ENCODE peak calls at places on chromosomes 1 and 21, in six cellular contexts. One of them, this sample, is unnamed.

GRCh38 chr1:183282101-183282855 is 96.2 kb downstream of the LAMC2 start:
- ATAC-seq in gastrocnemius medialis: no peak
- ATAC-seq in heart left ventricle: peak
- ATAC-seq in right lobe of liver: no peak
- ATAC-seq in HepG2: peak
- ATAC-seq in upper lobe of left lung: no peak
- ATAC-seq in this sample: peak

GRCh38 chr1:55418208-55418607 is 203.0 kb upstream of the USP24 start:
- ATAC-seq in heart left ventricle: no peak
- ATAC-seq in HepG2: no peak
- ATAC-seq in gastrocnemius medialis: no peak
- ATAC-seq in right lobe of liver: no peak
- ATAC-seq in upper lobe of left lung: peak
- ATAC-seq in this sample: no peak

GRCh38 chr1:156489166-156489934 is 11.2 kb downstream of the MEF2D start:
- ATAC-seq in right lobe of liver: peak
- ATAC-seq in heart left ventricle: peak
- ATAC-seq in upper lobe of left lung: peak
- ATAC-seq in HepG2: no peak
- ATAC-seq in gastrocnemius medialis: peak
- ATAC-seq in this sample: peak

GRCh38 chr1:202438393-202439174 is 90.1 kb downstream of the PPP1R12B start:
- ATAC-seq in heart left ventricle: peak
- ATAC-seq in gastrocnemius medialis: no peak
- ATAC-seq in upper lobe of left lung: no peak
- ATAC-seq in HepG2: no peak
- ATAC-seq in right lobe of liver: peak
- ATAC-seq in this sample: no peak

GRCh38 chr1:225655509-225656258 is 2.8 kb upstream of the ENAH start:
- ATAC-seq in gastrocnemius medialis: peak
- ATAC-seq in upper lobe of left lung: peak
- ATAC-seq in HepG2: no peak
- ATAC-seq in heart left ventricle: no peak
- ATAC-seq in right lobe of liver: no peak
- ATAC-seq in this sample: peak

GRCh38 chr1:16334655-16335340 is 17.5 kb downstream of the FBXO42 start:
- ATAC-seq in right lobe of liver: no peak
- ATAC-seq in upper lobe of left lung: no peak
- ATAC-seq in HepG2: peak
- ATAC-seq in heart left ventricle: no peak
- ATAC-seq in gastrocnemius medialis: no peak
- ATAC-seq in this sample: no peak

GRCh38 chr1:114126696-114127095 is 27.0 kb downstream of the SYT6 start:
- ATAC-seq in gastrocnemius medialis: no peak
- ATAC-seq in right lobe of liver: peak
- ATAC-seq in HepG2: no peak
- ATAC-seq in heart left ventricle: peak
- ATAC-seq in upper lobe of left lung: peak
- ATAC-seq in this sample: no peak

GRCh38 chr21:17539743-17540341 is 27.0 kb downstream of the CXADR start:
- ATAC-seq in right lobe of liver: no peak
- ATAC-seq in HepG2: no peak
- ATAC-seq in upper lobe of left lung: peak
- ATAC-seq in gastrocnemius medialis: no peak
- ATAC-seq in heart left ventricle: peak
- ATAC-seq in this sample: no peak

GRCh38 chr1:78070758-78071157 is 25.0 kb downstream of the GIPC2 start:
- ATAC-seq in HepG2: no peak
- ATAC-seq in right lobe of liver: peak
- ATAC-seq in upper lobe of left lung: no peak
- ATAC-seq in heart left ventricle: peak
- ATAC-seq in gastrocnemius medialis: peak
- ATAC-seq in this sample: no peak

GRCh38 chr1:169914534-169914933 is 20.8 kb upstream of the SCYL3 start:
- ATAC-seq in HepG2: no peak
- ATAC-seq in right lobe of liver: no peak
- ATAC-seq in gastrocnemius medialis: no peak
- ATAC-seq in upper lobe of left lung: peak
- ATAC-seq in heart left ventricle: no peak
- ATAC-seq in this sample: no peak

GRCh38 chr21:24280591-24280990 is 1326.7 kb downstream of the MRPL39 start:
- ATAC-seq in gastrocnemius medialis: no peak
- ATAC-seq in heart left ventricle: no peak
- ATAC-seq in right lobe of liver: no peak
- ATAC-seq in upper lobe of left lung: no peak
- ATAC-seq in HepG2: no peak
- ATAC-seq in this sample: no peak

GRCh38 chr1:160997323-160998038 is 23.5 kb downstream of the F11R start:
- ATAC-seq in right lobe of liver: peak
- ATAC-seq in HepG2: peak
- ATAC-seq in upper lobe of left lung: peak
- ATAC-seq in gastrocnemius medialis: peak
- ATAC-seq in heart left ventricle: peak
- ATAC-seq in this sample: peak

GRCh38 chr1:207282496-207283380 is 38.7 kb upstream of the CD55 start:
- ATAC-seq in gastrocnemius medialis: peak
- ATAC-seq in upper lobe of left lung: no peak
- ATAC-seq in heart left ventricle: no peak
- ATAC-seq in HepG2: no peak
- ATAC-seq in right lobe of liver: peak
- ATAC-seq in this sample: no peak

GRCh38 chr1:24557711-24558121 is 1.8 kb downstream of the NCMAP start:
- ATAC-seq in upper lobe of left lung: no peak
- ATAC-seq in gastrocnemius medialis: no peak
- ATAC-seq in HepG2: peak
- ATAC-seq in right lobe of liver: no peak
- ATAC-seq in heart left ventricle: peak
- ATAC-seq in this sample: no peak

GRCh38 chr1:95021085-95021484 is 51.7 kb downstream of the ALG14 start:
- ATAC-seq in gastrocnemius medialis: no peak
- ATAC-seq in HepG2: no peak
- ATAC-seq in heart left ventricle: no peak
- ATAC-seq in right lobe of liver: no peak
- ATAC-seq in upper lobe of left lung: peak
- ATAC-seq in this sample: no peak

GRCh38 chr1:111938536-111938935 is 50.9 kb downstream of the KCND3 start:
- ATAC-seq in right lobe of liver: no peak
- ATAC-seq in HepG2: no peak
- ATAC-seq in heart left ventricle: no peak
- ATAC-seq in upper lobe of left lung: no peak
- ATAC-seq in gastrocnemius medialis: no peak
- ATAC-seq in this sample: no peak

DNA sequence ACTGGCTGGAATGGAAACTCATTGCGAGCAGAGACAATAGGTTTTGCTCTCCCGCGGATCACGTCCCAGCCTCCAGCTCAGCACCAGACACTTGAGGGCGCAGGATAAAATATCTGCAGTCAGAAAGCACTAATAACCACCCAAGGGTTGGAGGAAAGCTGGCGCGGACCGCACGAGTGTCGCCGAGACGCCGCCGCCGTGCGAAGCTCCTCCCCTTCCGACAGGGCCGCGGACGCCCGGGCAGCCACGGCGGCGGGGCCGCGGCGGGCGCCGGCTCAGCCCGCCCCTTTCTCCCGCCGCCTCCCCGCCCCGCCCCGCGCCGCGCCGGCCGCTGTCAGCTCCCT is at the start of gene CMPK1:
- ATAC-seq in upper lobe of left lung: peak
- ATAC-seq in right lobe of liver: peak
- ATAC-seq in heart left ventricle: peak
- ATAC-seq in gastrocnemius medialis: peak
- ATAC-seq in HepG2: peak
- ATAC-seq in this sample: peak
- TF ChIP-seq POLR2A in upper lobe of left lung: no peak
- TF ChIP-seq POLR2A in right lobe of liver: no peak
- TF ChIP-seq POLR2A in heart left ventricle: no peak
- TF ChIP-seq POLR2A in gastrocnemius medialis: no peak
- TF ChIP-seq POLR2A in HepG2: peak
- TF ChIP-seq POLR2A in this sample: no peak

GRCh38 chr1:36080236-36080635 is 3.7 kb upstream of the TEKT2 start:
- ATAC-seq in gastrocnemius medialis: no peak
- ATAC-seq in HepG2: no peak
- ATAC-seq in right lobe of liver: no peak
- ATAC-seq in heart left ventricle: no peak
- ATAC-seq in upper lobe of left lung: no peak
- ATAC-seq in this sample: no peak
- TF ChIP-seq CTCF in gastrocnemius medialis: no peak
- TF ChIP-seq CTCF in HepG2: no peak
- TF ChIP-seq CTCF in right lobe of liver: no peak
- TF ChIP-seq CTCF in heart left ventricle: no peak
- TF ChIP-seq CTCF in upper lobe of left lung: no peak
- TF ChIP-seq CTCF in this sample: no peak

DNA sequence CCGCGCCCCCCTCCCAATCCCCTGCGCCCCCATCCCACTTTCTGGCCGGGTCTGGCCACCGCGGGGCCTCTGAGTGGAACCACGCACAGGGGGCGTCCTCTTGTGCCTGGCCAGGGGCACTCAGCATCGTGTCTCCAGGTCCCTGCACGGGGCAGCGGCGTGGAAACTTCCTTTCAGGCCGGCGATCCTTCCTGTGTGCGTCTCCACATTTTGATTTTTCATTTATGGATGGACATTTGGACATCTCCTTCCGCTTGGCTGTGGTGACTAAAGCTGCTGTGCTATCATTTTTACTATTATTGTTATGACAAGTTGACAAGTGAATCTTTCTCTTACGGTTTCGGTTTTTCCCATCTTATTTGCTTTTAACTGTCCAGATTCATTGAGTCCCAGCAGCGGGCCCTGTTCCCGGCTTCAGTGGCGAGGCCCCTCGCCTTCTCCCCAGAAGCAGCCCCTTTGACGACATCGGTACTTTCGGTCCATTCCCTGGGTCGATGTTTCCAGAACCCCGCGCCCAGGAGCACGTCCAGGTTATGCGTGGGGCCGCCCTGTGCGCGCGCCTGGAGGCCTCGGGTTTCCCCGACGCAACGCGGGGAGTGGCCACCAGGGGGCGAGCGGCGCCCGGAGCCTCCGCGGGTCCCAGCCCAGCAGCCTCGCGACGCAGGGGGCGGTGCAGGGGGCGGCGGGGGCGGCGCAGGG is 12.4 kb upstream of the SLC19A1 start:
- ATAC-seq in gastrocnemius medialis: peak
- ATAC-seq in right lobe of liver: peak
- ATAC-seq in upper lobe of left lung: peak
- ATAC-seq in HepG2: peak
- ATAC-seq in heart left ventricle: peak
- ATAC-seq in this sample: peak
- TF ChIP-seq POLR2A in gastrocnemius medialis: no peak
- TF ChIP-seq POLR2A in right lobe of liver: peak
- TF ChIP-seq POLR2A in upper lobe of left lung: no peak
- TF ChIP-seq POLR2A in HepG2: no peak
- TF ChIP-seq POLR2A in heart left ventricle: no peak
- TF ChIP-seq POLR2A in this sample: peak

GRCh38 chr1:185158806-185159205 is 1.8 kb downstream of the SWT1 start:
- ATAC-seq in upper lobe of left lung: no peak
- ATAC-seq in heart left ventricle: no peak
- ATAC-seq in right lobe of liver: no peak
- ATAC-seq in HepG2: no peak
- ATAC-seq in gastrocnemius medialis: no peak
- ATAC-seq in this sample: no peak
- TF ChIP-seq CTCF in upper lobe of left lung: no peak
- TF ChIP-seq CTCF in heart left ventricle: no peak
- TF ChIP-seq CTCF in right lobe of liver: no peak
- TF ChIP-seq CTCF in HepG2: no peak
- TF ChIP-seq CTCF in gastrocnemius medialis: no peak
- TF ChIP-seq CTCF in this sample: no peak

GRCh38 chr1:44860891-44861290 is 17.8 kb upstream of the PTCH2 start:
- ATAC-seq in right lobe of liver: no peak
- ATAC-seq in heart left ventricle: no peak
- ATAC-seq in HepG2: no peak
- ATAC-seq in gastrocnemius medialis: no peak
- ATAC-seq in upper lobe of left lung: no peak
- ATAC-seq in this sample: no peak
- TF ChIP-seq POLR2A in right lobe of liver: no peak
- TF ChIP-seq POLR2A in heart left ventricle: no peak
- TF ChIP-seq POLR2A in HepG2: no peak
- TF ChIP-seq POLR2A in gastrocnemius medialis: no peak
- TF ChIP-seq POLR2A in upper lobe of left lung: no peak
- TF ChIP-seq POLR2A in this sample: no peak

GRCh38 chr1:3431266-3431665 is 23.2 kb upstream of the ARHGEF16 start:
- ATAC-seq in upper lobe of left lung: no peak
- ATAC-seq in HepG2: peak
- ATAC-seq in gastrocnemius medialis: no peak
- ATAC-seq in right lobe of liver: no peak
- ATAC-seq in heart left ventricle: no peak
- ATAC-seq in this sample: no peak
- TF ChIP-seq CTCF in upper lobe of left lung: no peak
- TF ChIP-seq CTCF in HepG2: peak
- TF ChIP-seq CTCF in gastrocnemius medialis: no peak
- TF ChIP-seq CTCF in right lobe of liver: peak
- TF ChIP-seq CTCF in heart left ventricle: no peak
- TF ChIP-seq CTCF in this sample: no peak

GRCh38 chr1:10529772-10530171 is 55.0 kb downstream of the PEX14 start:
- ATAC-seq in HepG2: no peak
- ATAC-seq in heart left ventricle: no peak
- ATAC-seq in gastrocnemius medialis: no peak
- ATAC-seq in right lobe of liver: no peak
- ATAC-seq in upper lobe of left lung: no peak
- ATAC-seq in this sample: no peak

GRCh38 chr1:10530281-10530740 is 55.6 kb downstream of the PEX14 start:
- ATAC-seq in right lobe of liver: peak
- ATAC-seq in gastrocnemius medialis: no peak
- ATAC-seq in HepG2: no peak
- ATAC-seq in upper lobe of left lung: peak
- ATAC-seq in heart left ventricle: no peak
- ATAC-seq in this sample: no peak

GRCh38 chr1:10529096-10529495 is 54.3 kb downstream of the PEX14 start:
- ATAC-seq in upper lobe of left lung: no peak
- ATAC-seq in gastrocnemius medialis: no peak
- ATAC-seq in right lobe of liver: no peak
- ATAC-seq in HepG2: no peak
- ATAC-seq in heart left ventricle: no peak
- ATAC-seq in this sample: no peak

GRCh38 chr1:10530756-10531155 is 56.0 kb downstream of the PEX14 start:
- ATAC-seq in gastrocnemius medialis: no peak
- ATAC-seq in heart left ventricle: no peak
- ATAC-seq in HepG2: no peak
- ATAC-seq in upper lobe of left lung: peak
- ATAC-seq in right lobe of liver: no peak
- ATAC-seq in this sample: no peak

GRCh38 chr1:10528066-10529014 is 53.6 kb downstream of the PEX14 start:
- ATAC-seq in gastrocnemius medialis: peak
- ATAC-seq in right lobe of liver: peak
- ATAC-seq in heart left ventricle: peak
- ATAC-seq in upper lobe of left lung: peak
- ATAC-seq in HepG2: no peak
- ATAC-seq in this sample: peak
- TF ChIP-seq POLR2A in gastrocnemius medialis: no peak
- TF ChIP-seq POLR2A in right lobe of liver: no peak
- TF ChIP-seq POLR2A in heart left ventricle: no peak
- TF ChIP-seq POLR2A in upper lobe of left lung: no peak
- TF ChIP-seq POLR2A in HepG2: no peak
- TF ChIP-seq POLR2A in this sample: no peak